ENCODE peak calls at places on chromosomes 2 and 18, in nine cellular contexts. M is HEK293T, H is lung, U is progenitor cell of endocrine pancreas, C is nucleus accumbens, L is MCF 10A, P is HuH-7.5, W is Peyer's patch, B is KG1. R is an unnamed sample.

GRCh38 chr2:98404556-98405250 is 40.0 kb upstream of the INPP4A start:
- DNase-seq in C (no peak), H (no peak), M (no peak), B (no peak), P (no peak), W (no peak), L (no peak), U (no peak), R (no peak)

GRCh38 chr2:168784993-168785392 is 17.4 kb upstream of the NOSTRIN start:
- DNase-seq in M (no peak), L (no peak), P (no peak), W (no peak), B (no peak), U (no peak), H (no peak), C (no peak), R (no peak)

GRCh38 chr2:236889081-236889780 is 196.5 kb upstream of the COPS8 start:
- DNase-seq in M (no peak), H (no peak), P (no peak), L (no peak), U (no peak), B (no peak), W (no peak), C (no peak), R (no peak)

GRCh38 chr2:42754021-42754775 is 9.7 kb downstream of the OXER1 start:
- DNase-seq in M (no peak), P (no peak), W (peak), B (no peak), U (no peak), H (no peak), C (peak), L (no peak), R (no peak)

GRCh38 chr2:164873096-164873670 is 31.6 kb upstream of the COBLL1 start:
- DNase-seq in P (no peak), U (no peak), B (no peak), C (no peak), M (no peak), H (no peak), W (no peak), L (no peak), R (no peak)

GRCh38 chr18:49016648-49017539 is 66.1 kb upstream of the SMAD7 start:
- DNase-seq in B (no peak), C (no peak), M (no peak), L (peak), P (peak), H (peak), W (no peak), U (peak), R (peak)

GRCh38 chr2:121634354-121635307 is 14.6 kb downstream of the CLASP1 start:
- DNase-seq in W (no peak), M (no peak), C (no peak), B (no peak), H (no peak), L (peak), U (no peak), P (no peak), R (no peak)

GRCh38 chr2:47172922-47173695 is 18.0 kb upstream of the STPG4 start:
- DNase-seq in W (no peak), M (no peak), H (no peak), U (no peak), B (no peak), P (no peak), C (no peak), L (no peak), R (no peak)

GRCh38 chr2:4882421-4882820 is 809.8 kb upstream of the SOX11 start:
- DNase-seq in L (peak), B (no peak), U (no peak), P (no peak), M (no peak), W (no peak), H (no peak), C (no peak), R (no peak)

GRCh38 chr2:101981484-101981883 is 10.3 kb upstream of the IL1R2 start:
- DNase-seq in W (no peak), M (no peak), P (no peak), H (no peak), B (no peak), L (no peak), C (no peak), U (no peak), R (no peak)

GRCh38 chr2:225010804-225011203 is 31.5 kb downstream of the DOCK10 start:
- DNase-seq in U (no peak), B (no peak), H (no peak), M (no peak), L (peak), P (no peak), W (no peak), C (no peak), R (no peak)

GRCh38 chr2:200756618-200757321 is 54.9 kb upstream of the BZW1 start:
- DNase-seq in H (no peak), P (no peak), U (no peak), L (peak), B (no peak), C (no peak), W (no peak), M (no peak), R (no peak)

GRCh38 chr2:235799281-235799680 is 305.4 kb downstream of the AGAP1 start:
- DNase-seq in L (no peak), P (no peak), H (no peak), U (no peak), M (no peak), B (no peak), W (no peak), C (no peak), R (no peak)

GRCh38 chr18:39701839-39702238 is 2136.2 kb upstream of the CELF4 start:
- DNase-seq in M (no peak), P (peak), H (no peak), W (no peak), C (no peak), L (no peak), B (no peak), U (no peak), R (no peak)

GRCh38 chr2:9778012-9778411 is 65.3 kb upstream of the TAF1B start:
- DNase-seq in L (peak), W (no peak), C (no peak), U (no peak), P (peak), M (peak), H (no peak), B (no peak), R (no peak)